ENCODE peak calls at places on chromosomes 6 and 20, in five cellular contexts. D is PC-9, H is fibroblast of the aortic adventitia, K is AG09319, O is right cardiac atrium. Y is an unnamed sample.

GRCh38 chr6:107730106-107730505 is 94.0 kb downstream of the SCML4 start:
- DNase-seq in D (no peak), K (no peak), H (no peak), O (no peak), Y (no peak)

GRCh38 chr20:34124469-34125249 is 12.6 kb upstream of the EIF2S2 start:
- DNase-seq in K (no peak), D (peak), O (no peak), H (no peak), Y (no peak)

GRCh38 chr20:62258499-62259293 is 20.4 kb downstream of the OSBPL2 start:
- DNase-seq in K (peak), D (no peak), H (peak), O (peak), Y (no peak)

GRCh38 chr6:122726649-122727048 is 52.9 kb upstream of the FABP7 start:
- DNase-seq in D (peak), H (peak), K (no peak), O (no peak), Y (peak)

GRCh38 chr20:35395728-35396127 is 16.0 kb downstream of the UQCC1 start:
- DNase-seq in O (no peak), H (peak), K (peak), D (no peak), Y (no peak)

GRCh38 chr6:84048588-84048987 is 15.0 kb downstream of the MRAP2 start:
- DNase-seq in D (no peak), H (no peak), K (no peak), O (no peak), Y (no peak)

GRCh38 chr20:12383770-12384304 is 466.1 kb downstream of the BTBD3 start:
- DNase-seq in K (no peak), O (no peak), D (peak), H (peak), Y (no peak)

GRCh38 chr6:79913369-79913768 is 34.0 kb downstream of the ELOVL4 start:
- DNase-seq in H (no peak), K (no peak), D (no peak), O (no peak), Y (no peak)

GRCh38 chr6:160079686-160080043 is 42.0 kb upstream of the SLC22A1 start:
- DNase-seq in D (no peak), K (no peak), O (no peak), H (no peak), Y (no peak)

GRCh38 chr20:53389516-53389915 is 204.1 kb downstream of the ZNF217 start:
- DNase-seq in D (no peak), H (no peak), O (no peak), K (no peak), Y (no peak)

GRCh38 chr20:15138548-15139126 is 801.2 kb upstream of the FLRT3 start:
- DNase-seq in K (no peak), D (no peak), O (no peak), H (no peak), Y (no peak)

GRCh38 chr20:49594143-49594928 is 26.4 kb upstream of the PTGIS start:
- DNase-seq in D (peak), O (peak), H (peak), K (peak), Y (no peak)

GRCh38 chr6:157614026-157614484 is 209.0 kb upstream of the SNX9 start:
- DNase-seq in O (no peak), K (no peak), H (no peak), D (peak), Y (peak)

GRCh38 chr6:31794866-31795615 is 511 bp downstream of the VARS1 start:
- DNase-seq in H (no peak), K (no peak), D (no peak), O (no peak), Y (no peak)

GRCh38 chr6:157126183-157127098 is 196.9 kb downstream of the TMEM242 start:
- DNase-seq in D (peak), K (no peak), O (no peak), H (no peak), Y (no peak)

Y was measured in HepG2.